ENCODE peak calls at places on chromosomes 16 and 17, in five cellular contexts. T is HTR-8/SVneo; R is A673; D is anterior cingulate cortex; Q is stimulated activated CD4-positive, alpha-beta T cell treated with anti-CD3 and anti-CD28 coated beads, Interleukin-4, amount 100 ng/mL, for 1 hour. A is an unnamed sample.

GRCh38 chr16:9236319-9236718 is 144.9 kb downstream of the HAPSTR1 start:
- DNase-seq in T (no peak), R (no peak), Q (no peak), D (no peak), A (no peak)

GRCh38 chr16:67030221-67030962 is 1.4 kb downstream of the CBFB start:
- DNase-seq in T (no peak), R (peak; percentile 35), Q (no peak), D (no peak), A (no peak)

GRCh38 chr16:88131966-88132365 is 180.7 kb downstream of the BANP start:
- DNase-seq in D (no peak), R (no peak), Q (no peak), T (no peak), A (no peak)

GRCh38 chr16:4869147-4869790 is 22.0 kb downstream of the UBN1 start:
- DNase-seq in D (no peak), Q (no peak), T (no peak), R (no peak), A (no peak)

GRCh38 chr16:869823-870641 is 69.5 kb upstream of the GNG13 start:
- DNase-seq in R (no peak), Q (no peak), D (no peak), T (no peak), A (no peak)

GRCh38 chr16:86258713-86259112 is 251.6 kb upstream of the FOXF1 start:
- DNase-seq in R (no peak), T (no peak), D (no peak), Q (no peak), A (no peak)

GRCh38 chr17:3448059-3448630 is 14.5 kb upstream of the OR1E2 start:
- DNase-seq in Q (no peak), T (no peak), R (no peak), D (no peak), A (no peak)

GRCh38 chr17:81865733-81866439 is 5.3 kb downstream of the ARHGDIA start:
- DNase-seq in D (no peak), R (no peak), Q (no peak), T (no peak), A (peak; percentile 11)

GRCh38 chr17:32944248-32945020 is 16.5 kb downstream of the TMEM98 start:
- DNase-seq in Q (no peak), T (no peak), R (no peak), D (no peak), A (no peak)

GRCh38 chr17:28055546-28056275 is 13.2 kb downstream of the NLK start:
- DNase-seq in T (no peak), R (no peak), D (no peak), Q (no peak), A (no peak)

GRCh38 chr17:57685499-57686132 is 59.5 kb downstream of the CCDC182 start:
- DNase-seq in T (no peak), D (no peak), Q (no peak), R (no peak), A (no peak)

GRCh38 chr17:82984751-82985435 is 94.5 kb upstream of the METRNL start:
- DNase-seq in Q (no peak), T (no peak), R (no peak), D (no peak), A (no peak)

GRCh38 chr17:6786618-6787017 is 10.6 kb downstream of the FBXO39 start:
- DNase-seq in R (peak; percentile 16), D (no peak), Q (no peak), T (no peak), A (no peak)

GRCh38 chr17:42363767-42364585 is 24.3 kb downstream of the STAT3 start:
- DNase-seq in Q (no peak), T (no peak), D (no peak), R (no peak), A (no peak)

GRCh38 chr16:79601978-79602609 is 1.6 kb upstream of the MAF start:
- DNase-seq in Q (peak; percentile 81), R (peak; percentile 70), T (peak; percentile 28), D (no peak), A (peak; percentile 52)

GRCh38 chr17:50986989-50987660 is 121.0 kb upstream of the TOB1 start:
- DNase-seq in T (peak; percentile 30), D (no peak), Q (no peak), R (no peak), A (no peak)

GRCh38 chr16:70804729-70805169 is 3.8 kb upstream of the VAC14 start:
- DNase-seq in D (no peak), R (no peak), Q (no peak), T (no peak), A (no peak)

GRCh38 chr17:9788582-9788981 is 2.8 kb downstream of the DHRS7C start:
- DNase-seq in Q (no peak), T (no peak), D (no peak), R (no peak), A (no peak)

GRCh38 chr16:89574681-89575246 is 794 bp upstream of the CPNE7 start:
- DNase-seq in D (no peak), R (peak; percentile 87), Q (peak; percentile 63), T (peak; percentile 78), A (peak; percentile 54)

GRCh38 chr17:64661731-64661980 is 451 bp downstream of the SMURF2 start:
- DNase-seq in D (no peak), T (no peak), Q (no peak), R (no peak), A (no peak)

GRCh38 chr17:333626-334396 is 18.8 kb downstream of the RPH3AL start:
- DNase-seq in T (no peak), R (no peak), D (peak; percentile 16), Q (no peak), A (no peak)

GRCh38 chr17:81221842-81222619 is 734 bp downstream of the CEP131 start:
- DNase-seq in Q (no peak), R (no peak), T (no peak), D (no peak), A (no peak)

GRCh38 chr16:24815052-24815451 is 30.7 kb upstream of the SLC5A11 start:
- DNase-seq in T (no peak), Q (no peak), R (no peak), D (no peak), A (no peak)

GRCh38 chr16:47067203-47067602 is 76.5 kb downstream of the NETO2 start:
- DNase-seq in D (no peak), Q (no peak), R (no peak), T (no peak), A (no peak)

GRCh38 chr16:22417019-22417418 is 42.6 kb upstream of the CDR2 start:
- DNase-seq in Q (no peak), D (no peak), T (no peak), R (no peak), A (no peak)

GRCh38 chr17:80524150-80524712 is 20.4 kb upstream of the RPTOR start:
- DNase-seq in Q (no peak), R (no peak), D (no peak), T (no peak), A (no peak)

GRCh38 chr16:30444231-30445148 is 1.2 kb downstream of the SEPHS2 start:
- DNase-seq in D (no peak), T (no peak), Q (no peak), R (no peak), A (no peak)

GRCh38 chr16:13621639-13622038 is 298.3 kb upstream of the ERCC4 start:
- DNase-seq in Q (no peak), D (no peak), R (no peak), T (no peak), A (no peak)

GRCh38 chr16:86027366-86028126 is 128.6 kb downstream of the IRF8 start:
- DNase-seq in R (no peak), D (no peak), Q (no peak), T (no peak), A (no peak)

GRCh38 chr17:81204578-81204977 is 18.2 kb downstream of the CEP131 start:
- DNase-seq in D (no peak), Q (no peak), R (no peak), T (no peak), A (no peak)

GRCh38 chr17:6502871-6503509 is 53.4 kb downstream of the PITPNM3 start:
- DNase-seq in T (no peak), D (no peak), Q (no peak), R (no peak), A (no peak)

GRCh38 chr17:83010323-83011200 is 68.8 kb upstream of the METRNL start:
- DNase-seq in D (no peak), Q (no peak), R (no peak), T (no peak), A (no peak)

GRCh38 chr17:76390003-76390421 is 5.6 kb downstream of the SPHK1 start:
- DNase-seq in T (no peak), R (no peak), D (no peak), Q (no peak), A (no peak)

A was measured in stimulated activated naive B cell treated with anti-CD40 and anti-IgM and Interleukin-4, amounts not matched to agents 10 μg/mL and 1 μg/mL and 100 μg/mL, for 72 hours.